ENCODE peak calls at places on chromosome 5, in five cellular contexts. S is right lobe of liver, D is fibroblast of the aortic adventitia, O is ovary, H is left ventricle myocardium inferior. Q is an unnamed sample.

GRCh38 chr5:52481216-52481615 is 306.5 kb upstream of the ITGA1 start:
- DNase-seq in D (no peak), S (no peak), O (no peak), H (no peak), Q (no peak)

GRCh38 chr5:2739360-2740050 is 12.0 kb downstream of the IRX2 start:
- DNase-seq in H (no peak), O (no peak), D (peak), S (no peak), Q (no peak)

GRCh38 chr5:68661237-68661636 is 432.6 kb upstream of the SLC30A5 start:
- DNase-seq in H (no peak), O (no peak), S (no peak), D (no peak), Q (peak)

GRCh38 chr5:172858990-172859811 is 25.1 kb downstream of the ERGIC1 start:
- DNase-seq in S (peak), D (peak), O (no peak), H (peak), Q (no peak)

GRCh38 chr5:5572010-5572982 is 149.8 kb downstream of the ICE1 start:
- DNase-seq in O (no peak), H (peak), D (no peak), S (no peak), Q (no peak)

GRCh38 chr5:89213584-89213983 is 330.6 kb upstream of the MEF2C start:
- DNase-seq in D (peak), H (peak), O (peak), S (no peak), Q (no peak)

GRCh38 chr5:140273401-140273877 is 29.5 kb downstream of the PFDN1 start:
- DNase-seq in S (no peak), H (no peak), D (peak), O (no peak), Q (no peak)

GRCh38 chr5:73826761-73827450 is 200.9 kb downstream of the ARHGEF28 start:
- DNase-seq in H (no peak), D (peak), S (no peak), O (peak), Q (no peak)

GRCh38 chr5:159504857-159505304 is 174.6 kb upstream of the IL12B start:
- DNase-seq in D (peak), O (peak), H (peak), S (no peak), Q (no peak)

GRCh38 chr5:83956386-83956785 is 235.7 kb upstream of the HAPLN1 start:
- DNase-seq in O (no peak), S (no peak), D (peak), H (no peak), Q (no peak)

GRCh38 chr5:108295588-108296368 is 86.1 kb downstream of the FBXL17 start:
- DNase-seq in D (peak), O (no peak), H (no peak), S (no peak), Q (no peak)

GRCh38 chr5:73486119-73486899 is 11.9 kb upstream of the BTF3 start:
- DNase-seq in H (no peak), D (no peak), S (no peak), O (no peak), Q (no peak)

GRCh38 chr5:180315762-180316212 is 23.9 kb upstream of the MAPK9 start:
- DNase-seq in S (peak), O (no peak), D (peak), H (peak), Q (peak)

GRCh38 chr5:171162602-171163001 is 146.4 kb upstream of the TLX3 start:
- DNase-seq in D (no peak), H (no peak), S (no peak), O (no peak), Q (no peak)

GRCh38 chr5:58043607-58043945 is 416.3 kb downstream of the PLK2 start:
- DNase-seq in S (no peak), H (no peak), D (peak), O (no peak), Q (no peak)

GRCh38 chr5:150519978-150520377 is 12.0 kb downstream of the NDST1 start:
- DNase-seq in D (no peak), S (no peak), H (no peak), O (no peak), Q (no peak)

GRCh38 chr5:169116961-169117461 is 183.9 kb downstream of the SLIT3 start:
- DNase-seq in H (no peak), S (no peak), D (peak), O (no peak), Q (no peak)

GRCh38 chr5:105057001-105057436 is 1494.4 kb upstream of the NUDT12 start:
- DNase-seq in O (no peak), S (no peak), H (no peak), D (no peak), Q (no peak)

GRCh38 chr5:133109655-133110483 is 58.1 kb downstream of the HSPA4 start:
- DNase-seq in O (no peak), S (no peak), H (no peak), D (peak), Q (no peak)

GRCh38 chr5:137833463-137833862 is 34.2 kb upstream of the MYOT start:
- DNase-seq in D (peak), H (no peak), O (no peak), S (no peak), Q (no peak)

GRCh38 chr5:175707751-175708375 is 50.0 kb downstream of the HRH2 start:
- DNase-seq in D (no peak), O (no peak), S (no peak), H (no peak), Q (no peak)

GRCh38 chr5:178793156-178793555 is 62.7 kb upstream of the ZNF354A start:
- DNase-seq in O (no peak), S (no peak), D (no peak), H (peak), Q (no peak)

GRCh38 chr5:139711067-139711851 is 63.1 kb downstream of the CXXC5 start:
- DNase-seq in O (peak), D (peak), H (peak), S (peak), Q (peak)

GRCh38 chr5:52738095-52738506 is 49.6 kb upstream of the ITGA1 start:
- DNase-seq in H (no peak), O (no peak), S (no peak), D (peak), Q (no peak)

GRCh38 chr5:87598460-87598859 is 185.7 kb upstream of the CCNH start:
- DNase-seq in H (no peak), D (no peak), O (no peak), S (no peak), Q (no peak)

GRCh38 chr5:34620185-34620584 is 35.9 kb upstream of the RAI14 start:
- DNase-seq in O (no peak), S (no peak), H (no peak), D (no peak), Q (no peak)

GRCh38 chr5:159132429-159133040 is 32.8 kb upstream of the EBF1 start:
- DNase-seq in O (no peak), D (peak), H (no peak), S (no peak), Q (no peak)

GRCh38 chr5:59089767-59090166 is 506.9 kb downstream of the RAB3C start:
- DNase-seq in H (no peak), O (no peak), S (no peak), D (no peak), Q (no peak)

GRCh38 chr5:173529861-173530260 is 86.6 kb downstream of the BOD1 start:
- DNase-seq in O (no peak), D (no peak), S (no peak), H (no peak), Q (no peak)

GRCh38 chr5:51558682-51559081 is 175.4 kb downstream of the ISL1 start:
- DNase-seq in O (no peak), S (no peak), H (no peak), D (no peak), Q (no peak)

GRCh38 chr5:33691846-33692245 is 199.9 kb downstream of the ADAMTS12 start:
- DNase-seq in O (no peak), S (no peak), D (no peak), H (no peak), Q (no peak)

GRCh38 chr5:10501554-10502075 is 59.9 kb downstream of the ROPN1L start:
- DNase-seq in D (peak), S (no peak), O (no peak), H (no peak), Q (no peak)

GRCh38 chr5:33579789-33580188 is 139.0 kb downstream of the TARS1 start:
- DNase-seq in H (no peak), D (no peak), S (no peak), O (no peak), Q (no peak)

GRCh38 chr5:117380316-117380715 is 805.7 kb upstream of the SEMA6A start:
- DNase-seq in H (no peak), S (no peak), O (no peak), D (no peak), Q (no peak)

DNA sequence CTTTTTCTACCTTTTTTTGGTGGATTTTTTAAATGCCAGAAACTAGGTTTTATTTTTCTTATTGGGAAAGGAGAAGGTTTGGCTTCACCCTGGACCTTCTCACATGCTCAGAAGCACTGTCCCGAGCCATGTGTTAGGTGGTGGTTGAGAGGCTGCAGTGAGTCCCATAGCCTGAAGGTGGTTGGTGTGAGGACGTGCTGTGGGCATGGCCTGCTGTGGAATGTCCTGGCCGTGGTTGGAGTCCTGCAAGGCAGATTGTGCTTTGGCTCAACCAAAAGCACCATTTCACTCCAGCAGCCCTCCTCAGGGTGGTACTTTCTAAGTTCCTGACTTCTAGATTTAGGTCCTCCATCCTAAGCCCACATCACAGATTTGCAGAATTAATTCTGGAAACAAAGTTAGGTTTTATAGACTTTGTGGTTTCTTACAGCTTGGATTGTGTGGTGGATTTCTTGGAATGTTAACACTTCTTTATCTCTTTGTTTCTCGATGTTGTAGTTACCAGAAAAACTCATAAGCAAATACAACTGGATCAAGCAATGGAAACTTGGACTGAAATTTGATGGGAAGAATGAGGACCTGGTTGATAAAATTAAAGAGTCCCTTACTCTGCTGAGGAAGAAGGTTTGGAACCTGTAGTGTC is 22.6 kb downstream of the OTULIN start:
- DNase-seq in D (peak), O (no peak), H (peak), S (no peak), Q (no peak)
- TF ChIP-seq CTCF in D (no peak), O (no peak), H (peak), S (no peak), Q (no peak)

DNA sequence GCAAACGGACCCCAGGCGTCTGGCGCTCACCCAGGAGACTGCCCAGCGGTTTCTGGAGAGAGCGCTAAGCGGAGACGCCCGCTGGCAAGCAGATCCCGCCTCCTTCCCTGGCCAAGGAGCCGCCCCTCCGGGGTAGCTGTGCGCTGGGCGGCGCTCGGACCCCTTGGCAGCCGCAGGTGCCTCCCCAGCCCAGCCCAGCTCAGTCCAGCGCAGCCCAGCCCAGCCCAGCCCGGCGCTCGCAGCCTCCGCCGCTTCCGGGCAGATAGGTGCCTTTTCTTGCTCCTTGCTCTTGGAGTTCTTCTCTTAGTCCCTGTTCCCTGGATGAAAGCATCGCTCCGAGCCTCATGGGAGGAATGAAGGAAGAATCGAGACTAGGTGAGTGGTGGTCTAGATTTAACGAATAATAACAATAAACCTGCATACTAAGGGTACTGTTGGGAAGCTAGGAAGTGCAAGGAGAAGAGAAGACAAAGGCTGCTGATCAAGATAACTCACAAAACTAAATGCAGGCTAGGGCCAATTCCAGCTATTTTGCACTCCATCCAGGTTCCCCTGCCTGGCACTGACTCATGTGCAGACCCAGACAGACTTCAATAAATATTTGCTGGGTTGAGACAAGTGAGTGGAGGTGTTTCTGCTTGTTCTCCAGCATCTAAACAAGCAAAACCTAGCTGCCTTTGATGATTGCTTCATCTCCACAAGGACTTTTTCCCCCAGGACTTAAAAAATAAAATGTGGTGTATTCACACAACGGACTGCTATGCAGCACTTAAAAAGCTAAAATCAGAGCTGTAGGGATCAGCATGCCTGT is at the start of gene STK32A:
- DNase-seq in D (no peak), O (peak), H (peak), S (peak), Q (no peak)
- TF ChIP-seq CTCF in D (no peak), O (no peak), H (no peak), S (no peak), Q (no peak)

DNA sequence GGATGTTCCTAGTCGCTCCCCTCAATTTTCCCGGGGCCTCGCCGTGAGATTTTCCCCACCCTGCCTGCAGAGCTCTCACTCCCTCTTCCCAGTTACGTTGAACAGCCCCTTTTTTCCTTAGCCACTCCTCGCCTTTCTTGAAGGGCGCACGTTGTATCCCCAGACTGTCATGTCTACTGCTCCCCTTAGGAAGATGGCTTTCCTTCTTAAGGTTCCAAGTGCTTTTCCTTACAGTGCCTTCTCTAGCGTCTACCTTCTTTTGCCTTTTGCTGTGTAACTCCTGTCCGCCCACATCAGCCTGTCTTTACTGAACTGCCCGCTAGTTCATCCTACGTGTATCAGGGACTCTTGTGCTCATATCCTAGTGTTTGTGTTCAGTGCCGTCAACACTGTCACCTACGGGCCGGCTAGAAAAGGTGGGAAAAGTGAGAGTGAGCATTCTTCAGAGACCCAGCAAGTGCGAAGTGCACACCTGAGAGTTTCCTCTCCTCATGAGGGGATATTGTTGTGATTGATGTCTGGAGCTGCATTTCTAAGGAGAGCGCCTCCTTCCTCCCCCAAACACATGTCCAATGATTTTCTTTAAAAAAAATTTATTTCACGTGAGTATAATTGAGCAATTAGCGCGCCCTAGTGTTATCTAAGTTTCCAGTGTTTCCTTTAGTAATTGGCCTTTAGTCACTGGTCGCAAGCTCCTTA is 764 bp downstream of the CAMLG start:
- DNase-seq in O (peak), D (peak), S (no peak), H (no peak), Q (peak)
- TF ChIP-seq CTCF in O (no peak), D (no peak), S (no peak), H (no peak), Q (peak)

DNA sequence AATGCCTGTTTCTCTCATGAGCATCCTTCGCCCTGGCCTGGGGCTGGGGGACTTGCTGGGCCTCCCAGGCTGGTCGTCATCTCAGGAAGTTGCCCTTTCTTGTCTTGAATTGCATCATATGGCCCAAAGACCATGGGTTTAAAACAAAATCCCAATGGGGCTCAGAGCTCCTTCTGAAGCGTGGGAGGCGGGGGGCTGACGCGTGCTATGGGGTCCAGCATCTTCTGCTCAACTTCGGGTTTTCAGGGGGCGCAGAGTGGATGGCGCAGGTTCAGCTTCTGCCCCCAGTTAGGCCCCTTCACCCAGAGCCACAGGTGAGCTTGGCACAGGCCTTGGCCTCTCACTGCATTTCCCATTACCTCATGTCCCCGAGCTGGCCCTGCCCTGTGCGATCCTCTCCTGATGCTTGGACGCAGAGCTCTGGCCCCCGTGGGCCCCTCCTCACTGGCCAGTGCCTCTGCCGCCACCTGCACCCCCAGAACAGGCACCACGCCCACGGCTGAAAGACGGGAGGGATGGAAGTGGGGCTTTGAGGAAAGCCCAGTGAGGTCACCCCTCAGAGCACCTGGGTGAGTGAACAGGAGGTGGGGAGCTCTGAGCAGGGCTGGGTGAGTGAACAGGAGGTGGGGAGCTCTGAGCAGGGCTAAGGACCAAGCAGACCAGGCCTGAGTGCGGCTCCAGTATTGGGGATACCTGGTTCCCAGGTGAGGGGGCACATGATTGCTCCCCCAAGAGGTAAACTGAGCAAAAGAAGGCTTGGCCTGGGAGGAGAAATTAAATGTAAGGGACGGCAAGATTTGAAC is 56.0 kb downstream of the TRIP13 start:
- DNase-seq in D (no peak), S (no peak), H (no peak), O (no peak), Q (no peak)
- TF ChIP-seq CTCF in D (no peak), S (no peak), H (no peak), O (no peak), Q (no peak)